ENCODE peak calls at places on chromosomes 1 and 21, in five cellular contexts. N is adrenal gland, B is stomach, U is uterus, O is body of pancreas. W is an unnamed sample. For H3K4me1, the result is how much of the 10 kb centered on the place peaks cover.

GRCh38 chr1:176803596-176803995 is 340.6 kb downstream of the PAPPA2 start:
- DNase-seq in B (no peak), O (no peak), N (no peak), U (no peak), W (no peak)

GRCh38 chr1:99849413-99849743 is 783 bp upstream of the AGL start:
- DNase-seq in B (no peak), U (no peak), N (peak), O (peak), W (peak)

GRCh38 chr1:55369474-55369873 is 154.3 kb upstream of the USP24 start:
- DNase-seq in B (no peak), U (no peak), O (no peak), N (no peak), W (no peak)

GRCh38 chr1:74830736-74831135 is 97.8 kb downstream of the TYW3 start:
- DNase-seq in O (no peak), N (no peak), U (no peak), B (no peak), W (no peak)

GRCh38 chr1:75733661-75734060 is 9.2 kb downstream of the ACADM start:
- DNase-seq in N (no peak), O (no peak), U (no peak), B (no peak), W (no peak)

GRCh38 chr1:161106434-161106833 is 8.3 kb downstream of the KLHDC9 start:
- DNase-seq in U (no peak), O (no peak), N (no peak), B (no peak), W (no peak)

GRCh38 chr1:86866665-86867064 is 47.3 kb downstream of the SELENOF start:
- DNase-seq in N (no peak), O (no peak), U (no peak), B (no peak), W (no peak)

GRCh38 chr1:223249854-223250631 is 107.0 kb upstream of the TLR5 start:
- DNase-seq in U (no peak), O (peak), N (no peak), B (peak), W (no peak)

GRCh38 chr1:164895026-164895907 is 336.3 kb downstream of the PBX1 start:
- DNase-seq in O (no peak), B (no peak), N (no peak), U (no peak), W (no peak)

GRCh38 chr1:118987431-118988185 is 535 bp downstream of the TBX15 start:
- DNase-seq in N (no peak), U (no peak), B (no peak), O (no peak), W (no peak)

GRCh38 chr1:185787238-185787637 is 53.0 kb downstream of the HMCN1 start:
- DNase-seq in O (no peak), B (no peak), U (no peak), N (no peak), W (no peak)

GRCh38 chr1:109649380-109649987 is 6.4 kb upstream of the GSTM4 start:
- DNase-seq in O (no peak), B (no peak), N (peak), U (no peak), W (peak)

GRCh38 chr1:161958425-161958824 is 65.2 kb downstream of the OLFML2B start:
- DNase-seq in N (no peak), U (no peak), B (no peak), O (no peak), W (no peak)

GRCh38 chr1:9629445-9630201 is 21.9 kb upstream of the PIK3CD start:
- DNase-seq in U (no peak), N (peak), B (peak), O (no peak), W (peak)

GRCh38 chr21:42616366-42617340 is 36.8 kb upstream of the PDE9A start:
- DNase-seq in B (no peak), U (peak), O (no peak), N (no peak), W (no peak)

GRCh38 chr1:8217011-8217711 is 100.8 kb upstream of the SLC45A1 start:
- DNase-seq in O (peak), N (peak), U (peak), B (peak), W (peak)

GRCh38 chr1:85289848-85290335 is 13.5 kb upstream of the BCL10 start:
- DNase-seq in B (no peak), U (no peak), N (no peak), O (no peak), W (no peak)

GRCh38 chr1:234666206-234666605 is 56.2 kb upstream of the IRF2BP2 start:
- DNase-seq in O (no peak), U (no peak), N (no peak), B (no peak), W (peak)

GRCh38 chr1:53652441-53653199 is 86.3 kb downstream of the GLIS1 start:
- DNase-seq in N (no peak), B (no peak), O (no peak), U (no peak), W (no peak)

GRCh38 chr1:82464362-82464931 is 663.7 kb downstream of the ADGRL2 start:
- DNase-seq in U (no peak), N (peak), O (peak), B (peak), W (peak)

GRCh38 chr21:16708431-16708830 is 804.4 kb upstream of the CXADR start:
- DNase-seq in O (no peak), U (peak), N (no peak), B (no peak), W (no peak)

GRCh38 chr1:53641481-53642214 is 97.3 kb downstream of the GLIS1 start:
- DNase-seq in B (no peak), U (no peak), N (no peak), O (no peak), W (no peak)

GRCh38 chr1:196403803-196404690 is 204.2 kb downstream of the KCNT2 start:
- DNase-seq in O (no peak), N (no peak), U (no peak), B (no peak), W (no peak)

GRCh38 chr1:56897150-56898004 is 42.8 kb downstream of the C8A start:
- DNase-seq in U (no peak), B (peak), O (peak), N (no peak), W (no peak)
- TF ChIP-seq POLR2A in U (no peak), B (no peak), O (no peak), N (no peak), W (no peak)

DNA sequence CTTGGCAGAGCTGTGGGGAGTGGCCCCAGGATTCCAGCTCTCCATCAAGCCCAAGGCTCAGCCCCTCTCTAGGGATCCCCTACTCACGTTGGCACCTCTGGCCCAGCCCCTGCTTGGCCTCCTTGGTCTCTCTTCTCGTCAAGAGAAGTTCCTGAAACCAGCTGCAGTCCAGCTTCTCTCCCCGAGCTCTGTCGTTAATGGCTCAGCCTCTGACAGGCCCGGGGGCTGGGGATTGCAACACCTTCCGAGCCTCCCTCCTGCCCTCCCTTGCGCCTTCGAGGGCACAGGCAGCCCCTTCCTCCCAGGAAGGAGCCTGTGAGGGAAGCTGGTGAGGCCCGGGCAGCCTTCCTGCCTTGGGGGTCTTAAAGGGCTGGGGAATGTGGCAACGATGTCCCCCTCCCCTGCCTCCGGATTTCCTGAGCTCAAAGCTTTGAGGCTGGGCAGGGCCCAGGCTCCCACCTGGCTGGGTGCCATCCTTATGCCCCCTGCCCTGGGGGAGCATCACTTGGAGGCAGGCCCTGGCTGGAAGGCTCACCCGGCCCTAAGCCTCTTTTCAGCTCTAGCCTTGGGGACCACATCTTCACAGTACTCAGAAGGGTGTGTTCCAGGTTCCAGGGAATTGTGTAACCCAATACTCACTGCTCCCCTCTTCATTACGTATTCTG is at the start of gene CSF3R:
- DNase-seq in N (no peak), O (no peak), B (no peak), U (no peak), W (no peak)
- H3K4me3 ChIP-seq in N (no peak), O (no peak), B (peak), U (no peak), W (no peak)

GRCh38 chr1:45682942-45683341 is 3.4 kb downstream of the GPBP1L1 start:
- DNase-seq in B (no peak), N (no peak), U (no peak), O (no peak), W (no peak)
- H3K4me1 ChIP-seq in B (half or more), N (half or more), U (under half), O (half or more), W (under half)

GRCh38 chr1:21816602-21817302 is 4.7 kb downstream of the LDLRAD2 start:
- DNase-seq in O (no peak), B (no peak), N (no peak), U (no peak), W (no peak)

GRCh38 chr1:21815724-21816311 is 3.8 kb downstream of the LDLRAD2 start:
- DNase-seq in B (no peak), O (no peak), U (no peak), N (no peak), W (no peak)

GRCh38 chr1:21820597-21821232 is 8.7 kb downstream of the LDLRAD2 start:
- DNase-seq in B (no peak), O (no peak), N (no peak), U (no peak), W (no peak)

GRCh38 chr1:21821385-21822019 is 9.4 kb downstream of the LDLRAD2 start:
- DNase-seq in U (no peak), N (no peak), O (no peak), B (no peak), W (no peak)

DNA sequence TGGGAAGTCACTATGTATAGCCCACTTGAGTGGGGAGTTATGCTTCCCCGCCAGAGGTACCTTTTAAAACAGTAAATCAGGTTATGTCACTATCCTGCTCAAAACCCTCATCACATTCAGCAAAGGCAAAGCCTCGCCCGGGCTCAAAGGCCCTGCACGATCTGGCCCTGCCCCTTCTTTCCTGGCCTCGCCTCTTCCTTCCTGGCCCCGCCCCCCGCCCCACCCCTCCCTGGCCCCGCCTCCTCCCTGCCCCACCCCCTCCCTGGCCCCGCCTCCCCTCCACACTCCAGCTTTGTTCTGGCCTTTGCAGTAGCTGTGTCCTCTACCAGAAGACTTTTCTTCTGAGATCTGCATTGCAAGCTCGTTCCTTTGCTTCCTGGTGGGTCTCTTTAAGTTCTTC is 6.6 kb downstream of the LDLRAD2 start:
- DNase-seq in B (peak), N (peak), U (no peak), O (no peak), W (peak)
- TF ChIP-seq POLR2A in B (no peak), N (peak), U (no peak), O (no peak), W (no peak)

DNA sequence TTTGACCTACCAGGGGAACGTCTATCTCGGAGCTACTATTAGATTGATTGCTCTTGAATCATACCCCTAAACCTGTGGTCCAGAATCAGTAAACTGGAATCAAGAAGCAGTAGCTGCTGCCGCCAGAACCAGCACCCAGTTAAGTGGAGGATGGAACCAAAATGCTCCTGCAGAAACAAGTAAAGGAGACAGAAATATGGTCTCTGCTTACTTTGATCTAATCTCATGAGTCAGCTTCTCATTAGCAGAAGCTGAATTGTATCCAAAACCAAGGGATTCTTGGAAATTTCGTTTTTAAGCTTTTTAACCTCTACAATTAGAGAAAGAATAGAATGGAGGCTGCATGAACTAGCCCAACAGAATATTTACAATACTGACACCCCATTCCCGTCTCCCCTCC is 42.6 kb upstream of the PIGV start:
- DNase-seq in N (no peak), U (no peak), O (no peak), B (no peak), W (no peak)
- H3K4me3 ChIP-seq in N (no peak), U (no peak), O (no peak), B (no peak), W (no peak)